ENCODE peak calls at places on chromosomes 16 and 17, in six cellular contexts. H is breast epithelium, Q is right lobe of liver, W is tibial artery, Z is GM23338, R is heart left ventricle. V is an unnamed sample. For H3K4me1, the result is how much of the 10 kb centered on the place peaks cover.

GRCh38 chr17:71828182-71828596 is 292.6 kb upstream of the SOX9 start:
- DNase-seq in H (no peak), Q (no peak), W (no peak), Z (peak), R (no peak), V (no peak)

GRCh38 chr16:85210423-85211169 is 98.3 kb upstream of the CIBAR2 start:
- DNase-seq in H (no peak), Q (no peak), W (no peak), Z (no peak), R (no peak), V (peak)

GRCh38 chr17:50917418-50917743 is 51.2 kb upstream of the TOB1 start:
- DNase-seq in H (no peak), Q (peak), W (no peak), Z (no peak), R (peak), V (no peak)

GRCh38 chr17:3004925-3005324 is 58.5 kb downstream of the OR1D5 start:
- DNase-seq in H (no peak), Q (peak), W (peak), Z (no peak), R (no peak), V (peak)

GRCh38 chr17:28404812-28405570 is 1.0 kb downstream of the SLC46A1 start:
- DNase-seq in H (no peak), Q (peak), W (no peak), Z (peak), R (no peak), V (no peak)

GRCh38 chr17:38528101-38528500 is 77.7 kb downstream of the SRCIN1 start:
- DNase-seq in H (no peak), Q (no peak), W (no peak), Z (no peak), R (no peak), V (peak)

GRCh38 chr16:76913046-76913445 is 277.9 kb upstream of the MON1B start:
- DNase-seq in H (no peak), Q (no peak), W (no peak), Z (no peak), R (no peak), V (no peak)

GRCh38 chr16:77223184-77223583 is 24.0 kb downstream of the SYCE1L start:
- DNase-seq in H (no peak), Q (no peak), W (no peak), Z (peak), R (no peak), V (no peak)

GRCh38 chr16:4465977-4466779 is 8.2 kb downstream of the NMRAL1 start:
- DNase-seq in H (no peak), Q (peak), W (no peak), Z (no peak), R (peak), V (no peak)

GRCh38 chr17:40458001-40458791 is 14.9 kb downstream of the IGFBP4 start:
- DNase-seq in H (no peak), Q (no peak), W (no peak), Z (no peak), R (peak), V (no peak)

GRCh38 chr16:27437946-27438345 is 36.0 kb downstream of the IL21R start:
- DNase-seq in H (no peak), Q (no peak), W (peak), Z (no peak), R (no peak), V (no peak)

GRCh38 chr17:17402558-17402957 is 74.2 kb upstream of the MED9 start:
- DNase-seq in H (no peak), Q (no peak), W (no peak), Z (no peak), R (no peak), V (no peak)

GRCh38 chr17:48540213-48540612 is 4.7 kb downstream of the HOXB2 start:
- DNase-seq in H (no peak), Q (no peak), W (no peak), Z (peak), R (no peak), V (no peak)

GRCh38 chr17:34706029-34706428 is 126.6 kb downstream of the TMEM132E start:
- DNase-seq in H (no peak), Q (no peak), W (no peak), Z (peak), R (peak), V (no peak)

GRCh38 chr17:8122391-8122922 is 1.4 kb downstream of the HES7 start:
- DNase-seq in H (no peak), Q (no peak), W (no peak), Z (peak), R (no peak), V (no peak)

GRCh38 chr17:64259922-64260321 is 3.1 kb downstream of the TEX2 start:
- DNase-seq in H (no peak), Q (no peak), W (no peak), Z (no peak), R (no peak), V (no peak)

GRCh38 chr16:977896-978295 is 3.7 kb upstream of the SOX8 start:
- DNase-seq in H (no peak), Q (no peak), W (no peak), Z (no peak), R (no peak), V (no peak)

GRCh38 chr17:76076765-76077581 is 2.0 kb upstream of the ZACN start:
- DNase-seq in H (no peak), Q (no peak), W (peak), Z (peak), R (no peak), V (peak)

GRCh38 chr17:69732272-69732671 is 317.8 kb downstream of the MAP2K6 start:
- DNase-seq in H (no peak), Q (no peak), W (no peak), Z (no peak), R (no peak), V (no peak)

GRCh38 chr17:46885956-46886663 is 34.7 kb downstream of the WNT9B start:
- DNase-seq in H (no peak), Q (no peak), W (no peak), Z (no peak), R (no peak), V (no peak)

GRCh38 chr17:50464736-50465135 is 3.9 kb downstream of the CHAD start:
- DNase-seq in H (no peak), Q (no peak), W (no peak), Z (no peak), R (no peak), V (no peak)

GRCh38 chr17:51166987-51167931 is 1.0 kb downstream of the NME2 start:
- DNase-seq in H (no peak), Q (peak), W (no peak), Z (peak), R (peak), V (peak)

GRCh38 chr16:64365448-64365858 is 756.4 kb downstream of the CDH11 start:
- DNase-seq in H (no peak), Q (no peak), W (no peak), Z (no peak), R (no peak), V (no peak)

GRCh38 chr17:82790391-82790790 is 38.5 kb downstream of the TBCD start:
- DNase-seq in H (no peak), Q (no peak), W (no peak), Z (no peak), R (no peak), V (no peak)

GRCh38 chr16:49281481-49281842 is at the start of gene CBLN1:
- DNase-seq in H (no peak), Q (no peak), W (no peak), Z (no peak), R (no peak), V (no peak)

GRCh38 chr16:49278567-49278827 is 3.1 kb downstream of the CBLN1 start:
- DNase-seq in H (no peak), Q (no peak), W (no peak), Z (no peak), R (no peak), V (no peak)

GRCh38 chr16:49278944-49279725 is 2.5 kb downstream of the CBLN1 start:
- DNase-seq in H (no peak), Q (no peak), W (no peak), Z (peak), R (no peak), V (peak)

GRCh38 chr16:49280861-49281331 is 742 bp downstream of the CBLN1 start:
- DNase-seq in H (no peak), Q (no peak), W (no peak), Z (no peak), R (no peak), V (no peak)

GRCh38 chr16:49280022-49280741 is 1.5 kb downstream of the CBLN1 start:
- DNase-seq in H (no peak), Q (no peak), W (no peak), Z (peak), R (peak), V (peak)
- H3K4me1 ChIP-seq in H (under half), Q (under half), W (under half), Z (half or more), R (under half), V (under half)

GRCh38 chr16:31143036-31143888 is 6.6 kb downstream of the PRSS36 start:
- DNase-seq in H (no peak), Q (no peak), W (no peak), Z (peak), R (no peak), V (peak)
- TF ChIP-seq CTCF in H (no peak), Q (no peak), W (no peak), Z (peak), R (no peak), V (no peak)

GRCh38 chr17:43033947-43034622 is 9.1 kb downstream of the RND2 start:
- DNase-seq in H (no peak), Q (no peak), W (no peak), Z (peak), R (no peak), V (no peak)
- H3K4me3 ChIP-seq in H (no peak), Q (no peak), W (no peak), Z (peak), R (no peak), V (no peak)

DNA sequence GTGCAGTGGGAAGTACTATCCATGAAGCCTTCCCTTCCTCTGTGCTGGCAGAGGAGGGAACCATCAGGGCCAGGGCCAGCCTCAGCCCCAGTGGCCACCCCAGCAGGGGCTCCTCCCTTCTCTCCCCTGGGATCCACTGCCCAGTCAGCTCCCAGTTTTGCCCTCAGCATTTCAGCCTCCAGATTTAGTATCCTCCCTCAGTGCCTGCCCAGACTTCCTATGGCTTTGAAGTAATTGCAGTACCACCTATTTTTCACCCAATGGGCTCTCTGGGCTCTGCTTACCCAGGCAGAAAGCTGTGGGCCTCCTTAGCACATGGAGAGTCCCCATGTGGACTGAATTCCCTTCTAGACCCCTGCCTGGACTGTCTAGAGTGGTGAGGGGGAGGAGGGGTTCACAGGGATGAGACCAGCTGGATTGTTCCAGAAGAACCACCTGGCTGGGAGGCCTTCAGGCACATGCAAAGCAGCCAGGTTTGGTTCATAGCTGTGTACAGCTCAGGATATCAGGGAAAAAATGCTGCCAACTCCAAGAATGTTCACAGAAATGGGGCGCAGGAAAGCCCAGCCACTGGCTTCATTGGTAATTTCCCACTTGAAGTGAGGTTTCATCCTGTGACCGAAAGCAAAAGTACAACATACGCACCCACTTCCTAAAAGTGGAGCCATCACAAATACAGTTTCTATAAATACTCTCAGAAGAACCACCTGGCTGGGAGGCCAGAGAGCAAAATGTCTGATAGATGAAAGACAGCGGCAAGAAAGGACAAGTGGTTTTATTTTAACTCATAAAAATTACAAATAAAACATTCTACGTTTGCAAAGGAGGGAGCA is 15.2 kb upstream of the HERPUD1 start:
- DNase-seq in H (no peak), Q (no peak), W (peak), Z (no peak), R (no peak), V (no peak)
- H3K4me1 ChIP-seq in H (under half), Q (under half), W (under half), Z (under half), R (under half), V (under half)